ENCODE peak calls at places on chromosomes 13 and 19, in six cellular contexts. C is HL-60; R is spleen; V is CD8-positive, alpha-beta T cell; L is neural progenitor cell; A is sigmoid colon. P is an unnamed sample.

GRCh38 chr19:55391702-55392615 is 6.2 kb downstream of the RPL28 start:
- DNase-seq in V (no peak), R (no peak), A (no peak), L (no peak), C (no peak), P (no peak)

GRCh38 chr13:28819748-28820098 is 416 bp upstream of the MTUS2 start:
- DNase-seq in R (no peak), V (no peak), L (peak; percentile 94), A (no peak), C (no peak), P (peak; percentile 70)

GRCh38 chr19:48910803-48911202 is 10.7 kb downstream of the NUCB1 start:
- DNase-seq in A (no peak), V (no peak), C (no peak), L (no peak), R (no peak), P (no peak)

GRCh38 chr13:35549481-35549880 is 73.0 kb upstream of the MAB21L1 start:
- DNase-seq in V (no peak), A (no peak), R (no peak), L (no peak), C (no peak), P (peak; percentile 13)

GRCh38 chr19:11123076-11123567 is 32.5 kb downstream of the SPC24 start:
- DNase-seq in V (no peak), L (no peak), A (no peak), C (no peak), R (no peak), P (no peak)

GRCh38 chr19:50328257-50329145 is 676 bp downstream of the KCNC3 start:
- DNase-seq in R (peak; percentile 86), V (no peak), C (no peak), A (no peak), L (peak; percentile 55), P (peak; percentile 50)

GRCh38 chr19:45901432-45901903 is 945 bp downstream of the MYPOP start:
- DNase-seq in C (peak; percentile 60), L (peak; percentile 62), R (peak; percentile 87), A (peak; percentile 82), V (peak; percentile 43), P (peak; percentile 65)

GRCh38 chr13:65638572-65639168 is 1591.5 kb downstream of the PCDH9 start:
- DNase-seq in L (peak; percentile 47), V (no peak), R (no peak), A (no peak), C (no peak), P (peak; percentile 68)

GRCh38 chr13:44575035-44575434 is 1.1 kb downstream of the TSC22D1 start:
- DNase-seq in C (no peak), L (no peak), V (no peak), R (no peak), A (no peak), P (no peak)

GRCh38 chr13:113902536-113902935 is 38.7 kb upstream of the GAS6 start:
- DNase-seq in C (no peak), A (no peak), L (no peak), V (no peak), R (no peak), P (no peak)

GRCh38 chr19:56603829-56604228 is 8.7 kb downstream of the ZNF71 start:
- DNase-seq in V (no peak), R (no peak), C (no peak), A (no peak), L (no peak), P (no peak)

GRCh38 chr13:23506071-23506820 is 64.0 kb upstream of the TNFRSF19 start:
- DNase-seq in A (no peak), C (no peak), V (no peak), R (no peak), L (no peak), P (no peak)

GRCh38 chr13:50127726-50128291 is 112.6 kb downstream of the KCNRG start:
- DNase-seq in R (peak; percentile 79), V (no peak), L (peak; percentile 71), C (no peak), A (no peak), P (no peak)

GRCh38 chr19:30362156-30362754 is 9.9 kb upstream of the ZNF536 start:
- DNase-seq in L (no peak), R (no peak), V (no peak), A (no peak), C (no peak), P (no peak)

GRCh38 chr19:15129856-15130580 is 22.8 kb downstream of the SYDE1 start:
- DNase-seq in A (peak; percentile 4), L (no peak), C (no peak), R (no peak), V (no peak), P (no peak)

GRCh38 chr19:43316591-43317319 is 36.7 kb upstream of the CD177 start:
- DNase-seq in A (no peak), V (no peak), C (no peak), R (no peak), L (peak; percentile 91), P (no peak)

DNA sequence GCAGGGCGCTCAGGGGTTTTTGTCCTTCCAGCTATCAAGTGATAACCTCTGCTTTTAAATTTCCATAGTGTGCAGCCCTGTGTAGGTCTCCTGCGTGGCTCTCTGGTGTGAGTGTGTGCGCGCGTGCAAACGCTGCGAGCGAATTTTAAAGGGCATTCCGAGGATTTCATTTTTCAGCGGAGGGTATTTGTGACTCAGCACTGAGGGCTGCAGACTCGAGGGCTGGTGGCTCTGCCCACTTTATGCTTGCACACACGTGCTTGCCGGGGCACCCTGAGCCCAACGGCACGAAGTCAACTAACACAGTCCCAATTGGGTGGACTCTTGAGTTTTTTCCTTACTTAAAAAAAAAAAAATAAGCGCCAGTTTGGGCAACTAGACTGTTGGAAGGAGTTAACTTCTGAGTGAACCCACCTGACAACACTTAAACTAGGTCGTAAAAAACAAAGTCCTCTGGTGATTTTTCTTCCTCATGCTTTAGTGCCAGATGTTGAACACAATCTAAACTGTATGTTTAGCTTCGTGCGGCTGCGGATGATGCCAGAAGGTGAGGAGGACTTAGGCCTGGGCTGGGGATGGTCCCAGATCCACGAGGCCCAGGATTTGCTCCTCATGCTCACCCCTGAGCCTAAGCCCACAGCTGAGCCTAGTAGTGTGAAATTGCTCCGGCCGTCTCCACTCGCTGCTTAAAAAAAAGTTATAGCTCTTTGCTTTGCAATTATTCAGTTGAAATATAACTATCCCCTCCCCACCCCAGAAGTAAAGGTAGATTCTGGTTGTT is 2.1 kb downstream of the FGF9 start:
- DNase-seq in V (peak; percentile 18), A (no peak), C (no peak), R (no peak), L (peak; percentile 20), P (no peak)
- H3K4me3 ChIP-seq in V (peak overlapping the region; percentile 78), A (peak overlapping the region; percentile 67), C (no peak overlapping the region), R (peak overlapping the region; percentile 62), L (peak overlapping the region; percentile 88), P (peak overlapping the region; percentile 50)

GRCh38 chr19:4445963-4446668 is 11.5 kb downstream of the UBXN6 start:
- DNase-seq in V (no peak), C (no peak), A (no peak), L (no peak), R (no peak), P (no peak)

GRCh38 chr19:4448147-4448985 is 9.2 kb downstream of the UBXN6 start:
- DNase-seq in C (no peak), V (no peak), R (no peak), L (no peak), A (no peak), P (no peak)

GRCh38 chr19:4449022-4449825 is 8.4 kb downstream of the UBXN6 start:
- DNase-seq in V (no peak), R (no peak), L (no peak), C (no peak), A (peak; percentile 88), P (no peak)

GRCh38 chr19:4446801-4447200 is 10.8 kb downstream of the UBXN6 start:
- DNase-seq in C (no peak), A (no peak), V (no peak), R (no peak), L (no peak), P (no peak)

DNA sequence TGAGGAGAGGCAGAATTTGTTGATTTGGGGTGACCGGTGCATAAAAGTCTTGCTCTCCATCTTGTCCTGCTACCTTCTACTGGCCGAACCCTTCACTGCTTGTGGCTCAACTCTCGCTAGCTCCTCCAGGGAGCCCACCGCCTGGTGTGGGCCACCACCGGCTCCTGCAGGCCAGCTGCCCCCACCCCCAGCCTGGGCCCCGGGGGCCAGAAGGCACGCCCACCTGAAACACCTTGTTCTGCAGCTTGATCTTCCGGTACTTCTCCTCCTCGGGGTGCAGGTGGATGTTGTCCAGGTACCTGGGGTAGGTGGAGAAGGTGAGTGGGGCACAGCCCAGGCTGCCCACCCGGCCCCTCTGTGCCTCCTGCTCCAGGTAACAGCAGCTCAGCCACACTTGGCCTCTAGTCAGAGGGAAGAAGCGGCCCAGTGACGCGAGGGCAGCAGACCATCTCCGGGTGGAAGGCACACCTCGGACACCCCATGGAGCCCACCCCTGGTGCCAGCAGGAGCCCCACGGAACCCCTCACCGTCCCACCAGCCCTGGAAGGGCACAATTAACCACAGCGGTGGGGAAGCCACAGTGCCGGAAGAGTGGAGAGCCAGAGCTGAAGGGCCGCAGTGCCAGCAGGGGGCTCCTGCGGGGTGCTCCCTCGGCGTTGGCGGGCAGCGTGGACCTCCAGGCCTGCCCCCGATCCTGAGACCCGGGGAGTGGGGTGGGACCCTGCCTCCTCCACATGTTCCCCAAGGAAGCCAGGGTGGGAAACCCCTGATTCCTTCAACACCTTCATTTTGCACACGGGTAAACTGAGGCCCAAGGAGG is 10.1 kb downstream of the UBXN6 start:
- DNase-seq in R (no peak), A (no peak), L (no peak), C (no peak), V (no peak), P (no peak)
- TF ChIP-seq CTCF in R (no peak), A (no peak), L (no peak), C (no peak), V (no peak), P (no peak)

DNA sequence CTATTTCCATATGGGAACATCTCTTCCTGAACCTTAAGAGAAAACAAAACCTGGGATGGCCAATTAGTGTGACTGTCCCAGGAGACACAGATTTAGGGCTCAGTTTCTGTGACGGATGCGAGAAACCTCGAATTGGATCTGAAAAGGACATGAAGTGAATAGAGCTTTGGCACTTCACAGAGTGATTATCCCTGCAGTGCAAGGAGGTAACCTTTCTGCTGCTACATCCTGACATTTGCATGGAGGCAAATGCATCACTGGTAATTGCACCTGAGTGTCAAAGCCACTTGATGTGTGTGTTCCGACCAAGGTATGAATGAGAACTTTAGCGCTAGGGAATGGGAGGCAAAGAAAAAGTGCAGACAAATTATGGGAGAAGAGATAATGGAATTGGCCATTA is 442.3 kb upstream of the KLF12 start:
- DNase-seq in A (no peak), C (no peak), R (no peak), V (no peak), L (no peak), P (no peak)
- H3K4me3 ChIP-seq in A (no peak overlapping the region), C (no peak overlapping the region), R (no peak overlapping the region), V (no peak overlapping the region), L (no peak overlapping the region), P (no peak overlapping the region)

DNA sequence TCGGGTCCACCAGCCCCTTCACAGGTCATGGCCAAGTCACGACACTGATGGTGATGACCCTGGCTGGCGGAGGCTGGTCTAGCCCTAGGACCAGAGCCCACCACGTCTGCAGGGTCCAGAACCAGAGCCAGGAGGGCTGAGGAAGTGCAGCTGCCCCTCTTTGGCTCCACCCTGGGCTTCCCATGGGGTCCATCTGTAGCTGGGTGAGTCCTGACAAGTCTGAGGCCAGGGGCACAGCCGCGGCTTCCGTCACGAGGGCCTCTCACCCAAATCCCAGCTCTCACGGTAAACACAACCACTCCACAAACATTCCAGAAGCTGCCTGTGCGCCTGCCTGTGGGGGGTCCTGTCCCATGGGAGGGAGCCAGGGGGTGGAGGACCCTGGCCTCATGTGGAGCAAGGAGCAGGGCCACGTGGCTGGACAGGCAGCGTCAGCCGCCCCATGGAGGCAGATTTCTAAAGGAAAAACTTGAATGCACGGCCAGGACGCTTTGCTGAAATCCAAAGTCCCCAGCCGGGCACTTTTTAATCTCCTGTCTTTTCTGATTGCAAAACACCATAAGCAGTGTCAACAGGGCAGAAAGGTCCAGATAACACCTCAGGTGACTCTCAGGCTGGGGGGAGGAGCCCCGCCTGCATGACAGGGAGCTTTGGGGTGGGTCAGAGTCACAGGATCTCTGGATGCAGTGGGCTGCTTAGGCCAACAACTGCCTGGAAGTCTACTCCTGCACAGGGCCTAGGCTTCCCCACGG is 29.9 kb downstream of the CEBPG start:
- DNase-seq in C (no peak), L (no peak), A (peak; percentile 62), V (no peak), R (peak; percentile 58), P (no peak)
- TF ChIP-seq CTCF in C (no peak), L (no peak), A (no peak), V (no peak), R (no peak), P (no peak)

P was measured in A673.